ENCODE peak calls at places on chromosomes 16 and 17, in six cellular contexts. C, I, H, E, X and G are unnamed samples.

GRCh38 chr17:42474270-42474669 is 15.6 kb downstream of the ATP6V0A1 start:
- DNase-seq in X (peak; percentile 51), E (no peak), C (no peak), I (no peak), H (no peak), G (no peak)

GRCh38 chr17:83171661-83172060 is 92.3 kb downstream of the METRNL start:
- DNase-seq in X (peak; percentile 7), C (no peak), I (no peak), H (no peak), E (no peak), G (no peak)

GRCh38 chr16:71956500-71956899 is 43.7 kb downstream of the PKD1L3 start:
- DNase-seq in I (no peak), H (no peak), C (no peak), E (no peak), X (no peak), G (peak; percentile 5)

GRCh38 chr17:46744441-46744840 is 74.1 kb downstream of the WNT3 start:
- DNase-seq in E (no peak), X (no peak), H (no peak), I (no peak), C (no peak), G (no peak)

GRCh38 chr17:66677201-66677981 is 157.5 kb upstream of the CACNG5 start:
- DNase-seq in C (no peak), H (no peak), I (no peak), E (peak; percentile 58), X (no peak), G (peak; percentile 78)

GRCh38 chr17:50482110-50482509 is 3.5 kb downstream of the RSAD1 start:
- DNase-seq in E (no peak), H (no peak), C (no peak), X (no peak), I (no peak), G (no peak)

GRCh38 chr17:21382560-21383495 is 6.7 kb downstream of the KCNJ12 start:
- DNase-seq in X (no peak), H (no peak), I (no peak), C (no peak), E (no peak), G (no peak)

GRCh38 chr17:1931759-1932579 is 93.2 kb downstream of the RTN4RL1 start:
- DNase-seq in I (peak; percentile 25), X (no peak), C (no peak), E (peak; percentile 31), H (no peak), G (peak; percentile 9)

GRCh38 chr17:81685108-81685507 is 1.3 kb downstream of the HGS start:
- DNase-seq in X (no peak), H (peak; percentile 40), I (no peak), E (peak; percentile 54), C (no peak), G (peak; percentile 28)

GRCh38 chr17:72134560-72135399 is 14.0 kb downstream of the SOX9 start:
- DNase-seq in C (no peak), E (peak; percentile 42), X (no peak), I (no peak), H (no peak), G (peak; percentile 75)

GRCh38 chr17:71505200-71505599 is 615.6 kb upstream of the SOX9 start:
- DNase-seq in X (no peak), C (no peak), H (no peak), E (peak; percentile 36), I (no peak), G (no peak)